ENCODE peak calls at places on chromosome X, in nine cellular contexts. F is left lung, N is ovary, R is mammary epithelial cell, A is A673, T is upper lobe of right lung, V is lower leg skin, K is fibroblast of lung, L is ascending aorta. U is an unnamed sample.
A peak's percentile ranks its signal among the peaks of the same experiment; 100 is the strongest.

GRCh38 chrX:21926116-21926515 is 14.4 kb upstream of the SMS start:
- DNase-seq in F (no peak), N (no peak), R (no peak), A (peak; percentile 19), T (no peak), V (no peak), K (peak; percentile 51), L (no peak), U (no peak)

GRCh38 chrX:30224541-30224940 is 5.9 kb upstream of the MAGEB3 start:
- DNase-seq in F (no peak), N (no peak), R (no peak), A (no peak), T (no peak), V (no peak), K (no peak), L (no peak), U (no peak)

GRCh38 chrX:119981286-119982070 is 37.9 kb upstream of the NKAP start:
- DNase-seq in F (no peak), N (no peak), R (peak; percentile 20), A (peak; percentile 57), T (no peak), V (no peak), K (peak; percentile 27), L (no peak), U (no peak)

GRCh38 chrX:49812177-49812576 is 16.9 kb upstream of the PAGE4 start:
- DNase-seq in F (no peak), N (no peak), R (no peak), A (no peak), T (no peak), V (no peak), K (no peak), L (no peak), U (no peak)

GRCh38 chrX:107710617-107711391 is 64.8 kb downstream of the TSC22D3 start:
- DNase-seq in F (no peak), N (no peak), R (peak; percentile 88), A (peak; percentile 9), T (no peak), V (peak; percentile 72), K (peak; percentile 96), L (peak; percentile 89), U (no peak)

GRCh38 chrX:102765217-102765616 is 44.7 kb downstream of the GPRASP3 start:
- DNase-seq in F (no peak), N (no peak), R (peak; percentile 25), A (no peak), T (no peak), V (peak; percentile 15), K (peak; percentile 87), L (peak; percentile 66), U (no peak)

GRCh38 chrX:17836830-17837229 is 24.3 kb downstream of the RAI2 start:
- DNase-seq in F (no peak), N (no peak), R (no peak), A (no peak), T (no peak), V (no peak), K (no peak), L (no peak), U (no peak)

GRCh38 chrX:41718481-41719245 is 5.3 kb upstream of the GPR82 start:
- DNase-seq in F (no peak), N (no peak), R (no peak), A (no peak), T (no peak), V (no peak), K (no peak), L (no peak), U (no peak)

GRCh38 chrX:151825927-151826471 is 86.7 kb upstream of the MAGEA4 start:
- DNase-seq in F (no peak), N (no peak), R (peak; percentile 59), A (peak; percentile 14), T (no peak), V (peak; percentile 58), K (peak; percentile 72), L (no peak), U (no peak)

GRCh38 chrX:17809984-17810383 is 51.1 kb downstream of the RAI2 start:
- DNase-seq in F (no peak), N (no peak), R (no peak), A (no peak), T (no peak), V (no peak), K (no peak), L (no peak), U (no peak)

GRCh38 chrX:46040001-46040400 is 505.2 kb downstream of the ZNF674 start:
- DNase-seq in F (no peak), N (no peak), R (peak; percentile 14), A (no peak), T (no peak), V (no peak), K (no peak), L (no peak), U (no peak)

GRCh38 chrX:40102393-40103381 is 4.9 kb upstream of the BCOR start:
- DNase-seq in F (no peak), N (no peak), R (no peak), A (no peak), T (peak; percentile 64), V (no peak), K (no peak), L (no peak), U (no peak)

GRCh38 chrX:56789518-56790070 is 60.6 kb downstream of the NBDY start:
- DNase-seq in F (no peak), N (no peak), R (no peak), A (no peak), T (no peak), V (no peak), K (no peak), L (peak; percentile 52), U (no peak)

GRCh38 chrX:121308276-121308805 is 260.9 kb downstream of the GLUD2 start:
- DNase-seq in F (no peak), N (peak; percentile 6), R (peak; percentile 67), A (peak; percentile 38), T (no peak), V (peak; percentile 23), K (no peak), L (no peak), U (no peak)

GRCh38 chrX:140346711-140347110 is 158.2 kb downstream of the SOX3 start:
- DNase-seq in F (no peak), N (no peak), R (no peak), A (peak; percentile 2), T (no peak), V (no peak), K (no peak), L (no peak), U (no peak)

GRCh38 chrX:56068274-56068758 is 163.8 kb upstream of the KLF8 start:
- DNase-seq in F (no peak), N (no peak), R (no peak), A (no peak), T (no peak), V (no peak), K (no peak), L (no peak), U (no peak)

DNA sequence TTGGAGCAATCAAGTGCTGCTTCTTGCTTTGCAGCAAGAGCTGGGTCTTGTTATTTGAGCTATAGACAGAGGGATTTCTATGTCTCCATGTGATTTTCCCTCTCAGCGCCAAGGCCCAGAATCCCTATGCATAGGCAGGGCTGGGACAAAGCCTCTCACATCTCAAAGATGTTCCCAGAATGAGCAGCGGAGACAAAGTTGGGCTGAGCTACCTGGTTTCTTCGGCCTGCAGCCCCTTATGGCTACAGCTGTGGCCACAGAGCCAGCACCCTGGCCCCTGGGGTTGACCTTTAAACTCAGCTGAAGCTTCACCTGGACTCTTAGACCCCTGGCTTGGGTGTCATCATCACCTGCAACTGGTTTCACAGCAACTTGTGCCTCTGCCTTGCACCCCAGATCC is 20.0 kb downstream of the PJA1 start:
- DNase-seq in F (no peak), N (no peak), R (no peak), A (no peak), T (no peak), V (no peak), K (no peak), L (no peak), U (no peak)
- TF ChIP-seq CTCF in F (no peak), N (no peak), R (no peak), A (no peak), T (no peak), V (no peak), K (no peak), L (no peak), U (no peak)

GRCh38 chrX:7943600-7944245 is 16.5 kb upstream of the PNPLA4 start:
- DNase-seq in F (no peak), N (no peak), R (peak; percentile 73), A (no peak), T (no peak), V (no peak), K (peak; percentile 2), L (no peak), U (no peak)

GRCh38 chrX:7946960-7947359 is 19.7 kb upstream of the PNPLA4 start:
- DNase-seq in F (no peak), N (no peak), R (no peak), A (no peak), T (no peak), V (no peak), K (no peak), L (no peak), U (no peak)

GRCh38 chrX:7941390-7942042 is 14.3 kb upstream of the PNPLA4 start:
- DNase-seq in F (no peak), N (no peak), R (peak; percentile 9), A (peak; percentile 33), T (no peak), V (no peak), K (peak; percentile 5), L (no peak), U (no peak)
- TF ChIP-seq CTCF in F (no peak), N (no peak), R (peak; percentile 24), A (peak; percentile 53), T (peak; percentile 18), V (no peak), K (peak; percentile 22), L (no peak), U (no peak)

DNA sequence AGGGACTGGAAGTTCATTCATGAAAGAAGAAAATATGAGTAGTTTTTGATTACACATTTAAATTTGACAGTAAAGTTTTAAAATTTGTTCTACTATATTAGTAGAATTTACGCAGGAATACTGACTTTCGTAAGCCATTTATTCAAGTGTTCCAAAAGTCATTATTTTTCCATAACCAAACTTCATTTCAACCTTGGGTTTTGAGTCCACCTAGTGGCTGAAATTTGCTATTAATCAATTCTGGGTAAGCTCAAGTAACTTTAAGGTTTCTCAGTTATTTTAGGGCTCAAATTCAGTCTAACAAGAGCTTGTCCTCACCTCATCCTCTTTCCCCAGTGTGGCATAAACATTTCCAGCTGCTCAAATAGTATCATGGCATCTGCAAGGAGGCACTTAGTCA is 175.4 kb downstream of the SH3BGRL start:
- DNase-seq in F (no peak), N (no peak), R (peak; percentile 8), A (peak; percentile 23), T (no peak), V (no peak), K (peak; percentile 51), L (no peak), U (no peak)
- TF ChIP-seq CTCF in F (peak; percentile 38), N (no peak), R (peak; percentile 67), A (peak; percentile 60), T (peak; percentile 51), V (no peak), K (peak; percentile 35), L (no peak), U (no peak)

GRCh38 chrX:70669120-70669519 is 224.5 kb downstream of the DLG3 start:
- DNase-seq in F (no peak), N (no peak), R (no peak), A (no peak), T (no peak), V (no peak), K (no peak), L (no peak), U (no peak)

DNA sequence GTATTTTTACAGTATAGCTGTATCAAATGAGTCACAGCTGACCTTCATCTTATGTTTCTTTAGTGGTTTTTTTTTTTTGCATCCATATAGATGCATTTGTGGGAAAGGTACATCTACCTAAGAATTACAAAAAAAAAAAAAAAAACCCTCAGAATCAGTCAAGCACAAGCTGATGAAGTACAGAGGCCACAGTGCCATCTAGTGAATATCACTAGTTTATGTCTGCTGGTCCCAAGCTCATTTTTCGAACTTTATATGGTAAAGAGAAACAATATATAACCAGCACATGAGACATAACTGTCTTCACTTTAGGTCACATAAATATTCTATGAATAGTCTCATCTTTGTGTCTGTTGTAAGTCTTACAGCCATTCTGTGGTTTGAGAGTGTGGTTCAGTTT is 220.1 kb downstream of the DLG3 start:
- DNase-seq in F (no peak), N (no peak), R (peak; percentile 9), A (peak; percentile 7), T (no peak), V (no peak), K (peak; percentile 42), L (no peak), U (no peak)
- TF ChIP-seq CTCF in F (no peak), N (no peak), R (peak; percentile 9), A (peak; percentile 49), T (no peak), V (no peak), K (peak; percentile 32), L (no peak), U (no peak)